ENCODE peak calls at places on chromosomes 5 and 9, in four cellular contexts. H, B, S and Z are unnamed samples.

GRCh38 chr5:84403773-84404172 is 19.1 kb upstream of the EDIL3 start:
- DNase-seq in H (no peak), B (no peak), S (peak; percentile 35), Z (no peak)

GRCh38 chr5:149358294-149358651 is 427 bp downstream of the PCYOX1L start:
- DNase-seq in H (no peak), B (peak; percentile 35), S (no peak), Z (peak; percentile 81)

GRCh38 chr9:136283291-136284235 is 20.3 kb downstream of the CCDC187 start:
- DNase-seq in H (peak; percentile 43), B (peak; percentile 85), S (peak; percentile 54), Z (peak; percentile 94)

GRCh38 chr5:137036630-137037029 is 462.5 kb downstream of the SPOCK1 start:
- DNase-seq in H (peak; percentile 61), B (no peak), S (no peak), Z (no peak)

GRCh38 chr5:16994576-16994975 is 58.5 kb upstream of the MYO10 start:
- DNase-seq in H (no peak), B (no peak), S (no peak), Z (no peak)

GRCh38 chr5:36369092-36369737 is 67.5 kb upstream of the RANBP3L start:
- DNase-seq in H (no peak), B (no peak), S (no peak), Z (no peak)

GRCh38 chr5:159448841-159449407 is 118.6 kb upstream of the IL12B start:
- DNase-seq in H (no peak), B (no peak), S (no peak), Z (no peak)

GRCh38 chr5:158553195-158553945 is 546.3 kb downstream of the EBF1 start:
- DNase-seq in H (no peak), B (no peak), S (no peak), Z (peak; percentile 33)

GRCh38 chr9:127983847-127984289 is 3.1 kb upstream of the EEIG1 start:
- DNase-seq in H (no peak), B (no peak), S (no peak), Z (no peak)

GRCh38 chr5:75522542-75522941 is 10.9 kb downstream of the POLK start:
- DNase-seq in H (no peak), B (no peak), S (no peak), Z (no peak)

GRCh38 chr5:122221857-122222256 is 90.2 kb upstream of the SNCAIP start:
- DNase-seq in H (no peak), B (no peak), S (no peak), Z (no peak)

GRCh38 chr5:1227669-1228068 is 2.5 kb downstream of the SLC6A18 start:
- DNase-seq in H (no peak), B (no peak), S (no peak), Z (no peak)

GRCh38 chr5:154194348-154195329 is 4.1 kb downstream of the GALNT10 start:
- DNase-seq in H (no peak), B (peak; percentile 45), S (no peak), Z (no peak)

GRCh38 chr9:105073147-105073546 is 145.2 kb upstream of the ABCA1 start:
- DNase-seq in H (no peak), B (no peak), S (no peak), Z (no peak)

GRCh38 chr9:2676466-2676865 is 40.8 kb upstream of the KCNV2 start:
- DNase-seq in H (no peak), B (peak; percentile 41), S (no peak), Z (no peak)

GRCh38 chr9:76433406-76433805 is 25.6 kb upstream of the GCNT1 start:
- DNase-seq in H (no peak), B (no peak), S (no peak), Z (no peak)

GRCh38 chr5:172005708-172006377 is 595 bp downstream of the FBXW11 start:
- DNase-seq in H (no peak), B (peak; percentile 38), S (no peak), Z (peak; percentile 75)

GRCh38 chr5:66896207-66896606 is 300.0 kb downstream of the MAST4 start:
- DNase-seq in H (no peak), B (no peak), S (no peak), Z (no peak)

GRCh38 chr5:84642324-84642723 is 257.6 kb upstream of the EDIL3 start:
- DNase-seq in H (no peak), B (no peak), S (no peak), Z (no peak)

GRCh38 chr9:84823426-84824271 is 154.1 kb downstream of the NTRK2 start:
- DNase-seq in H (no peak), B (no peak), S (no peak), Z (no peak)

GRCh38 chr5:82396871-82397514 is 118.8 kb upstream of the RPS23 start:
- DNase-seq in H (no peak), B (peak; percentile 53), S (peak; percentile 54), Z (peak; percentile 68)

GRCh38 chr5:156683509-156683908 is 166.6 kb upstream of the PPP1R2B start:
- DNase-seq in H (no peak), B (no peak), S (no peak), Z (no peak)

GRCh38 chr9:120905794-120906248 is 20.8 kb downstream of the TRAF1 start:
- DNase-seq in H (no peak), B (no peak), S (no peak), Z (no peak)

GRCh38 chr5:111635151-111635945 is 121.6 kb downstream of the NREP start:
- DNase-seq in H (no peak), B (peak; percentile 42), S (no peak), Z (no peak)

GRCh38 chr5:149426931-149427330 is 47.8 kb upstream of the IL17B start:
- DNase-seq in H (no peak), B (no peak), S (no peak), Z (no peak)

GRCh38 chr5:174327317-174327864 is 281.9 kb downstream of the NSG2 start:
- DNase-seq in H (peak; percentile 76), B (peak; percentile 70), S (peak; percentile 75), Z (peak; percentile 77)

GRCh38 chr5:56908942-56909293 is 478 bp upstream of the SETD9 start:
- DNase-seq in H (peak; percentile 7), B (no peak), S (peak; percentile 12), Z (no peak)

GRCh38 chr5:117568622-117569021 is 994.0 kb upstream of the SEMA6A start:
- DNase-seq in H (no peak), B (no peak), S (no peak), Z (no peak)

GRCh38 chr5:107635276-107635675 is 35.5 kb downstream of the EFNA5 start:
- DNase-seq in H (no peak), B (no peak), S (no peak), Z (no peak)

GRCh38 chr5:107624233-107624632 is 46.5 kb downstream of the EFNA5 start:
- DNase-seq in H (no peak), B (no peak), S (no peak), Z (no peak)

GRCh38 chr5:107633171-107633901 is 37.4 kb downstream of the EFNA5 start:
- DNase-seq in H (no peak), B (no peak), S (no peak), Z (no peak)

GRCh38 chr5:107631805-107632362 is 38.9 kb downstream of the EFNA5 start:
- DNase-seq in H (no peak), B (no peak), S (no peak), Z (no peak)

DNA sequence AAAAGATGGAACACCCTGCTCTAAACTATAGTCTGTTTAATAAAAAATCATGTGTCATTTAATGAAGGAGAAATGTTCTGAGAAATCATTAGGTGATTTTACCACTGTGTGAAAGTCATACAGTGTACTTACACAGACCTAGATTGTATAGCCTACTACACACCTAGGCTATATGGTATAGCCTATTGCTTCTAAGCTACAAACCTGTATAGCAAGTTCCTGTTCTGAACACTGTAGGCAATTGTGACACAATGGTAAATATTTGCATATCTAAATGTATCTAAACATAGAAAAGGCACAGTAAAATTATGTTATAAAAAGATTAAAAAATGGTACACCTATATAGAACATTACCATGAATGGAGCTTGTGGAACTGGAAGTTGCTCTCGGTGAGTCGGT is 40.6 kb downstream of the EFNA5 start:
- DNase-seq in H (no peak), B (no peak), S (no peak), Z (no peak)
- TF ChIP-seq POLR2AphosphoS5 in H (no peak), B (no peak), S (no peak), Z (no peak)

GRCh38 chr9:125821078-125821477 is 73.9 kb downstream of the PBX3 start:
- DNase-seq in H (no peak), B (no peak), S (no peak), Z (no peak)
- H3K27ac ChIP-seq in H (no peak overlapping the region), B (peak overlapping the region; percentile 60), S (no peak overlapping the region), Z (peak overlapping the region; percentile 34)

DNA sequence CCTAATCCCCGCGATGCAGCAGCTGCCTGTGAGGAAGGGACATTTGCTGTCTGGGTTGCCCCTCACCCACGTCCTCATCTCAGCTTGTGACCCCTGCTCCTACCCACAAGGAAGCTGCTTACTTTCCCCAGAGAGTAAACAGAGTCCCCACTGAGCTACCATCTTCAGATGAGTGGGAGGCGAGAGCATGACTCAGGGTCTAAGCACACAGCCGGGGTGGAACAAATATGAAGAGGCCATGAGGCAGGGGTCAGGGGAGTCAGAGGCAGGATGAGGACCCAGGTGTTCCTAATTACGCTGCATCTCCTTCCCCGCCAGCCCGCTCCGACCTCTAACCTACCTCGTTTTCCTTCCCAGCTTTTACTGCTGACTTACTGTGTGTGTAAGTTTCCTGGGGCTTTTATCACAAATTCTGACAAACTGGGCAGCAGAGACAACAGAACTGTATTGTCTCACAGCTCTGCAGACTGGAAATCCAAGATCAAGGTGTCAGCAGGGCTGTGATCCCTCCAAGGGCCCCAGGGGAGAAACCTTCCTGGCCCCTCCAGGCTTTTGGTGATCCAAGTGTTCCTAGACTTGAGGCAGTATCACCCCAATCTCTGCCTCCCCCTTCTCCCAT is 94.0 kb upstream of the DNAH5 start:
- DNase-seq in H (no peak), B (no peak), S (peak; percentile 52), Z (no peak)
- TF ChIP-seq POLR2AphosphoS5 in H (no peak), B (no peak), S (peak; percentile 16), Z (no peak)

GRCh38 chr5:14715481-14715880 is 51.0 kb downstream of the OTULIN start:
- DNase-seq in H (no peak), B (no peak), S (no peak), Z (no peak)

GRCh38 chr5:14714706-14715105 is 50.2 kb downstream of the OTULIN start:
- DNase-seq in H (no peak), B (no peak), S (no peak), Z (no peak)

GRCh38 chr5:14712666-14713065 is 48.1 kb downstream of the OTULIN start:
- DNase-seq in H (no peak), B (no peak), S (no peak), Z (no peak)

GRCh38 chr5:14712131-14712530 is 47.6 kb downstream of the OTULIN start:
- DNase-seq in H (no peak), B (no peak), S (no peak), Z (no peak)

DNA sequence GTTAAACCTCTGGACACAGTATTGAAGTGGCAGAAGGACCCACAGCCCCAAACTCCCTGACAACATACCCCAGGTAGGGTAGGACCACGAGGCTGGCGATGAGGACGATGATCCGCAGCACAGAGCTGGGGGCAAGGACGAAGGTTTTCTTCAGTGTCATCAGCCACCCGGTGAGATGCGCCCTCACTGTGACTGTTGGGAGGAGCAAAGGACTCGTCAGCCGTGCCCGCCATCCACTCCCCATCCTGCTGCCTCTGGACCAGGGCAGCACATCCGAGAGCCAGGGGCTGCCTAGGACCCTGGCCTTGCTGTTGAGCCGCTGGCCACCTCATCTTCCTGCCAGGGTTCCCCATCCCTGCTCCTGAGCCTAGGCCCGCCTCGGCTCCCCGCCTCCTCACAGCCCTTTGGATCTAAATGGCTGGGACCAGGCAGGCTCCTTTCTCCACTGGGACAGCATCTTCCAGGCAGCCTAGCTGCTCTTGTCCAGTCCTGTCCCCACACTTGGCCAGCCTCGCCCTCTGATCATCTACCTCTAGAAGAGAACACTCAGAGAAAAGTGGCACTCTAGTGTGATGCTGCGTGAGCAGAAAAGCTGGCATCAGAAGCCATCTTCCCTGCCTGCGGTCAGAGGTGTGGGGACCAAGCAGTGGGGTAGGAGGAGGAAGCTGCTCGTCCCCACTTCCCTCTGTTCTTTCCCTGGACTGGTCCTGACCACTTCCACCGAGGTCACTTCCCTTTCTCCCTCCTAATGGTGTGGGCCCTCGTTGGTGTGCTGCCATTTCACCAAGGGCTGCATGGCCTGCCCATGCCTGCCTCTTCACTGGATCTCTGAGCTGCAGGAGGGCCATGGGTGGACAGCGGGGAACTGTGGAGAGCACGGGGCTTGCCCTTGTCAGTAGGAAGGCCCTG is 49.2 kb downstream of the OTULIN start:
- DNase-seq in H (no peak), B (no peak), S (no peak), Z (no peak)
- H3K27ac ChIP-seq in H (no peak overlapping the region), B (no peak overlapping the region), S (no peak overlapping the region), Z (no peak overlapping the region)